ENCODE peak calls at places on chromosomes 3 and 15, in ten cellular contexts. One of them, this sample, is unnamed. For H3K4me1, the result is how much of the 10 kb centered on the place peaks cover.

GRCh38 chr3:13146643-13147143 is 73.5 kb upstream of the IQSEC1 start:
- DNase-seq in astrocyte: no peak
- DNase-seq in OCI-LY7: no peak
- DNase-seq in mammary epithelial cell: no peak
- DNase-seq in neural progenitor cell: no peak
- DNase-seq in endothelial cell of umbilical vein: no peak
- DNase-seq in K562: no peak
- DNase-seq in HCT116: no peak
- DNase-seq in IMR-90: no peak
- DNase-seq in HepG2: peak
- DNase-seq in this sample: no peak

GRCh38 chr3:53813229-53813628 is 33.0 kb downstream of the CHDH start:
- DNase-seq in astrocyte: no peak
- DNase-seq in OCI-LY7: no peak
- DNase-seq in mammary epithelial cell: no peak
- DNase-seq in neural progenitor cell: no peak
- DNase-seq in endothelial cell of umbilical vein: no peak
- DNase-seq in K562: no peak
- DNase-seq in HCT116: no peak
- DNase-seq in IMR-90: no peak
- DNase-seq in HepG2: no peak
- DNase-seq in this sample: no peak

GRCh38 chr15:59997070-59997701 is 6.9 kb upstream of the FOXB1 start:
- DNase-seq in astrocyte: no peak
- DNase-seq in OCI-LY7: no peak
- DNase-seq in mammary epithelial cell: peak
- DNase-seq in neural progenitor cell: peak
- DNase-seq in endothelial cell of umbilical vein: no peak
- DNase-seq in K562: peak
- DNase-seq in HCT116: no peak
- DNase-seq in IMR-90: no peak
- DNase-seq in HepG2: no peak
- DNase-seq in this sample: no peak

GRCh38 chr15:29067949-29068348 is 182.2 kb downstream of the APBA2 start:
- DNase-seq in astrocyte: no peak
- DNase-seq in OCI-LY7: no peak
- DNase-seq in mammary epithelial cell: no peak
- DNase-seq in neural progenitor cell: no peak
- DNase-seq in endothelial cell of umbilical vein: no peak
- DNase-seq in K562: peak
- DNase-seq in HCT116: no peak
- DNase-seq in IMR-90: no peak
- DNase-seq in HepG2: no peak
- DNase-seq in this sample: no peak

GRCh38 chr15:40092416-40093223 is 16.1 kb downstream of the BMF start:
- DNase-seq in astrocyte: peak
- DNase-seq in OCI-LY7: no peak
- DNase-seq in mammary epithelial cell: no peak
- DNase-seq in neural progenitor cell: peak
- DNase-seq in endothelial cell of umbilical vein: no peak
- DNase-seq in K562: no peak
- DNase-seq in HCT116: no peak
- DNase-seq in IMR-90: peak
- DNase-seq in HepG2: peak
- DNase-seq in this sample: peak

GRCh38 chr3:46354984-46355383 is 1.1 kb downstream of the CCR2 start:
- DNase-seq in astrocyte: no peak
- DNase-seq in OCI-LY7: no peak
- DNase-seq in mammary epithelial cell: no peak
- DNase-seq in neural progenitor cell: no peak
- DNase-seq in endothelial cell of umbilical vein: no peak
- DNase-seq in K562: no peak
- DNase-seq in HCT116: no peak
- DNase-seq in IMR-90: no peak
- DNase-seq in HepG2: no peak
- DNase-seq in this sample: no peak

GRCh38 chr15:98667521-98668179 is 19.3 kb downstream of the IGF1R start:
- DNase-seq in astrocyte: no peak
- DNase-seq in OCI-LY7: no peak
- DNase-seq in mammary epithelial cell: peak
- DNase-seq in neural progenitor cell: peak
- DNase-seq in endothelial cell of umbilical vein: no peak
- DNase-seq in K562: no peak
- DNase-seq in HCT116: no peak
- DNase-seq in IMR-90: no peak
- DNase-seq in HepG2: no peak
- DNase-seq in this sample: no peak

GRCh38 chr3:68666409-68667193 is 265.7 kb downstream of the TAFA4 start:
- DNase-seq in astrocyte: no peak
- DNase-seq in OCI-LY7: no peak
- DNase-seq in mammary epithelial cell: peak
- DNase-seq in neural progenitor cell: no peak
- DNase-seq in endothelial cell of umbilical vein: no peak
- DNase-seq in K562: no peak
- DNase-seq in HCT116: no peak
- DNase-seq in IMR-90: no peak
- DNase-seq in HepG2: no peak
- DNase-seq in this sample: no peak

GRCh38 chr15:67997996-67998395 is 56.1 kb upstream of the PIAS1 start:
- DNase-seq in astrocyte: peak
- DNase-seq in OCI-LY7: no peak
- DNase-seq in mammary epithelial cell: peak
- DNase-seq in neural progenitor cell: no peak
- DNase-seq in endothelial cell of umbilical vein: no peak
- DNase-seq in K562: no peak
- DNase-seq in HCT116: no peak
- DNase-seq in IMR-90: peak
- DNase-seq in HepG2: no peak
- DNase-seq in this sample: peak

GRCh38 chr3:140395134-140396075 is 282.5 kb upstream of the TRIM42 start:
- DNase-seq in astrocyte: no peak
- DNase-seq in OCI-LY7: no peak
- DNase-seq in mammary epithelial cell: no peak
- DNase-seq in neural progenitor cell: no peak
- DNase-seq in endothelial cell of umbilical vein: no peak
- DNase-seq in K562: no peak
- DNase-seq in HCT116: no peak
- DNase-seq in IMR-90: no peak
- DNase-seq in HepG2: no peak
- DNase-seq in this sample: no peak

GRCh38 chr3:183895296-183895695 is 10.6 kb upstream of the PARL start:
- DNase-seq in astrocyte: peak
- DNase-seq in OCI-LY7: peak
- DNase-seq in mammary epithelial cell: peak
- DNase-seq in neural progenitor cell: peak
- DNase-seq in endothelial cell of umbilical vein: peak
- DNase-seq in K562: peak
- DNase-seq in HCT116: peak
- DNase-seq in IMR-90: peak
- DNase-seq in HepG2: peak
- DNase-seq in this sample: peak
- H2AFZ ChIP-seq in astrocyte: no peak
- H2AFZ ChIP-seq in OCI-LY7: no peak
- H2AFZ ChIP-seq in mammary epithelial cell: no peak
- H2AFZ ChIP-seq in neural progenitor cell: peak
- H2AFZ ChIP-seq in endothelial cell of umbilical vein: no peak
- H2AFZ ChIP-seq in K562: no peak
- H2AFZ ChIP-seq in HCT116: peak
- H2AFZ ChIP-seq in IMR-90: no peak
- H2AFZ ChIP-seq in HepG2: no peak
- H2AFZ ChIP-seq in this sample: no peak

GRCh38 chr3:58041182-58041825 is 33.1 kb downstream of the FLNB start:
- DNase-seq in astrocyte: no peak
- DNase-seq in OCI-LY7: no peak
- DNase-seq in mammary epithelial cell: no peak
- DNase-seq in neural progenitor cell: no peak
- DNase-seq in endothelial cell of umbilical vein: peak
- DNase-seq in K562: no peak
- DNase-seq in HCT116: no peak
- DNase-seq in IMR-90: peak
- DNase-seq in HepG2: peak
- DNase-seq in this sample: no peak

GRCh38 chr3:58039609-58040008 is 31.4 kb downstream of the FLNB start:
- DNase-seq in astrocyte: no peak
- DNase-seq in OCI-LY7: no peak
- DNase-seq in mammary epithelial cell: no peak
- DNase-seq in neural progenitor cell: no peak
- DNase-seq in endothelial cell of umbilical vein: no peak
- DNase-seq in K562: no peak
- DNase-seq in HCT116: no peak
- DNase-seq in IMR-90: no peak
- DNase-seq in HepG2: no peak
- DNase-seq in this sample: no peak

GRCh38 chr3:58037141-58037910 is 29.1 kb downstream of the FLNB start:
- DNase-seq in astrocyte: no peak
- DNase-seq in OCI-LY7: no peak
- DNase-seq in mammary epithelial cell: no peak
- DNase-seq in neural progenitor cell: no peak
- DNase-seq in endothelial cell of umbilical vein: no peak
- DNase-seq in K562: no peak
- DNase-seq in HCT116: no peak
- DNase-seq in IMR-90: no peak
- DNase-seq in HepG2: no peak
- DNase-seq in this sample: no peak

GRCh38 chr3:58036287-58037032 is 28.2 kb downstream of the FLNB start:
- DNase-seq in astrocyte: no peak
- DNase-seq in OCI-LY7: no peak
- DNase-seq in mammary epithelial cell: no peak
- DNase-seq in neural progenitor cell: no peak
- DNase-seq in endothelial cell of umbilical vein: no peak
- DNase-seq in K562: no peak
- DNase-seq in HCT116: no peak
- DNase-seq in IMR-90: no peak
- DNase-seq in HepG2: no peak
- DNase-seq in this sample: peak

GRCh38 chr3:58038675-58039302 is 30.6 kb downstream of the FLNB start:
- DNase-seq in astrocyte: no peak
- DNase-seq in OCI-LY7: no peak
- DNase-seq in mammary epithelial cell: no peak
- DNase-seq in neural progenitor cell: no peak
- DNase-seq in endothelial cell of umbilical vein: no peak
- DNase-seq in K562: no peak
- DNase-seq in HCT116: no peak
- DNase-seq in IMR-90: no peak
- DNase-seq in HepG2: no peak
- DNase-seq in this sample: peak
- H3K4me1 ChIP-seq in astrocyte: half or more
- H3K4me1 ChIP-seq in OCI-LY7: under half
- H3K4me1 ChIP-seq in mammary epithelial cell: half or more
- H3K4me1 ChIP-seq in neural progenitor cell: under half
- H3K4me1 ChIP-seq in endothelial cell of umbilical vein: half or more
- H3K4me1 ChIP-seq in K562: under half
- H3K4me1 ChIP-seq in HCT116: under half
- H3K4me1 ChIP-seq in IMR-90: under half
- H3K4me1 ChIP-seq in HepG2: half or more
- H3K4me1 ChIP-seq in this sample: half or more

GRCh38 chr3:179560791-179561190 is 1.9 kb upstream of the ACTL6A start:
- DNase-seq in astrocyte: no peak
- DNase-seq in OCI-LY7: no peak
- DNase-seq in mammary epithelial cell: no peak
- DNase-seq in neural progenitor cell: no peak
- DNase-seq in endothelial cell of umbilical vein: no peak
- DNase-seq in K562: no peak
- DNase-seq in HCT116: no peak
- DNase-seq in IMR-90: no peak
- DNase-seq in HepG2: no peak
- DNase-seq in this sample: peak

GRCh38 chr3:179565496-179565895 is 2.8 kb downstream of the ACTL6A start:
- DNase-seq in astrocyte: no peak
- DNase-seq in OCI-LY7: peak
- DNase-seq in mammary epithelial cell: peak
- DNase-seq in neural progenitor cell: no peak
- DNase-seq in endothelial cell of umbilical vein: no peak
- DNase-seq in K562: no peak
- DNase-seq in HCT116: no peak
- DNase-seq in IMR-90: no peak
- DNase-seq in HepG2: no peak
- DNase-seq in this sample: no peak

GRCh38 chr3:179562467-179563297 is at the start of gene ACTL6A:
- DNase-seq in astrocyte: peak
- DNase-seq in OCI-LY7: peak
- DNase-seq in mammary epithelial cell: peak
- DNase-seq in neural progenitor cell: peak
- DNase-seq in endothelial cell of umbilical vein: peak
- DNase-seq in K562: peak
- DNase-seq in HCT116: peak
- DNase-seq in IMR-90: peak
- DNase-seq in HepG2: peak
- DNase-seq in this sample: peak

GRCh38 chr3:179558742-179559364 is 3.9 kb upstream of the ACTL6A start:
- DNase-seq in astrocyte: peak
- DNase-seq in OCI-LY7: peak
- DNase-seq in mammary epithelial cell: peak
- DNase-seq in neural progenitor cell: peak
- DNase-seq in endothelial cell of umbilical vein: peak
- DNase-seq in K562: peak
- DNase-seq in HCT116: peak
- DNase-seq in IMR-90: peak
- DNase-seq in HepG2: peak
- DNase-seq in this sample: peak

GRCh38 chr3:179563298-179563934 is 690 bp downstream of the ACTL6A start:
- DNase-seq in astrocyte: peak
- DNase-seq in OCI-LY7: peak
- DNase-seq in mammary epithelial cell: peak
- DNase-seq in neural progenitor cell: peak
- DNase-seq in endothelial cell of umbilical vein: peak
- DNase-seq in K562: peak
- DNase-seq in HCT116: peak
- DNase-seq in IMR-90: peak
- DNase-seq in HepG2: peak
- DNase-seq in this sample: peak
- H2AFZ ChIP-seq in astrocyte: peak
- H2AFZ ChIP-seq in OCI-LY7: peak
- H2AFZ ChIP-seq in mammary epithelial cell: peak
- H2AFZ ChIP-seq in neural progenitor cell: no peak
- H2AFZ ChIP-seq in endothelial cell of umbilical vein: peak
- H2AFZ ChIP-seq in K562: peak
- H2AFZ ChIP-seq in HCT116: peak
- H2AFZ ChIP-seq in IMR-90: peak
- H2AFZ ChIP-seq in HepG2: peak
- H2AFZ ChIP-seq in this sample: peak

DNA sequence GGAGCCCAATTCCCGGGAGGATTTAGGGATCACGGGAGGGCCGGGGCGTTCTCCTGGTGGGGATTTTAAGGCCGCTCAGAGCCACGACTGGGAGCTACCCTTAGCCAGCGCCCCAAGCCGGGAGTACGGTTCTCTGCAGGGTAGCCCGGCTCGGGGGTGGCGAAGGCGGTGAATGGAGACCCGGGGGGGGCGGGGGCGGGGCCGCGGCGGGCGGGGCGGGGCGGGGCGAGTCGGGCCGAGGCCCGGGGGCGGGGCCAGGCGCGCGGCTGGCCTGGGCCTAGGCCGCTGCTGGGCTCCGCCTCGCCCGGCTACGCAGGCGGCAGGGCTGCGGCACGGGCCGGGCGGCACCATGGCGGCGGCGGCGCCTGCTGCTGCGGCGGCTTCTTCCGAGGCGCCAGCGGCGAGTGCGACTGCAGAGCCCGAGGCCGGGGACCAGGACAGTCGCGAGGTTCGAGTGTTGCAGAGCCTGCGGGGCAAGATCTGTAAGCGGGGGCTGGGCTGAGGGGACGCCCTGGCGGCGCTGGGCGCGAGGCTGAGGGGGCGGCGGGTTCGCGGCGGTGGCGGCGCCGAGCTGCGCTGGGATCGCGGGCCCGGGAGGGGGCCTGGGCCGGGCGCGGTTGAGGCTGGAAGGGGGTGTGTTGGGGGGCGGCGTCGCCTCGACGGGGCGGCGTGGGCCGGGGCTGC is at the start of gene RASA2:
- DNase-seq in astrocyte: peak
- DNase-seq in OCI-LY7: peak
- DNase-seq in mammary epithelial cell: peak
- DNase-seq in neural progenitor cell: peak
- DNase-seq in endothelial cell of umbilical vein: peak
- DNase-seq in K562: peak
- DNase-seq in HCT116: peak
- DNase-seq in IMR-90: peak
- DNase-seq in HepG2: peak
- DNase-seq in this sample: peak
- H3K4me1 ChIP-seq in astrocyte: under half
- H3K4me1 ChIP-seq in OCI-LY7: under half
- H3K4me1 ChIP-seq in mammary epithelial cell: under half
- H3K4me1 ChIP-seq in neural progenitor cell: under half
- H3K4me1 ChIP-seq in endothelial cell of umbilical vein: half or more
- H3K4me1 ChIP-seq in K562: under half
- H3K4me1 ChIP-seq in HCT116: under half
- H3K4me1 ChIP-seq in IMR-90: under half
- H3K4me1 ChIP-seq in HepG2: half or more
- H3K4me1 ChIP-seq in this sample: half or more

This sample was measured in GM23248.